ENCODE peak calls at places on chromosomes 3 and 15, in five cellular contexts. Z, D, V, L and G are unnamed samples.
A peak's percentile ranks its signal among the peaks of the same experiment; 100 is the strongest.

GRCh38 chr15:59168536-59168935 is 38.1 kb upstream of the LDHAL6B start:
- DNase-seq in Z (no peak), D (no peak), V (peak; percentile 39), L (no peak), G (peak; percentile 42)

GRCh38 chr3:132399054-132399929 is 18.0 kb upstream of the DNAJC13 start:
- DNase-seq in Z (no peak), D (no peak), V (peak; percentile 23), L (no peak), G (no peak)

GRCh38 chr15:45441686-45442085 is 63.3 kb upstream of the GATM start:
- DNase-seq in Z (no peak), D (peak; percentile 66), V (peak; percentile 21), L (no peak), G (peak; percentile 84)

GRCh38 chr15:57741089-57741488 is 34.6 kb downstream of the POLR2M start:
- DNase-seq in Z (no peak), D (no peak), V (no peak), L (no peak), G (no peak)

GRCh38 chr3:135779024-135779423 is 186.5 kb upstream of the PPP2R3A start:
- DNase-seq in Z (no peak), D (no peak), V (no peak), L (no peak), G (no peak)

GRCh38 chr15:77974098-77974414 is 103.5 kb downstream of the TBC1D2B start:
- DNase-seq in Z (peak; percentile 65), D (peak; percentile 77), V (no peak), L (no peak), G (peak; percentile 73)

GRCh38 chr3:45479627-45480026 is 91.3 kb downstream of the LARS2 start:
- DNase-seq in Z (no peak), D (no peak), V (peak; percentile 14), L (no peak), G (no peak)

GRCh38 chr15:72892986-72893385 is 109.4 kb upstream of the ADPGK start:
- DNase-seq in Z (no peak), D (no peak), V (no peak), L (no peak), G (no peak)

GRCh38 chr15:62894322-62895085 is 148.0 kb upstream of the TPM1 start:
- DNase-seq in Z (no peak), D (no peak), V (no peak), L (no peak), G (no peak)

GRCh38 chr3:24867783-24868182 is 373.1 kb upstream of the THRB start:
- DNase-seq in Z (no peak), D (no peak), V (no peak), L (no peak), G (no peak)

GRCh38 chr15:73897441-73898261 is 24.3 kb downstream of the TBC1D21 start:
- DNase-seq in Z (no peak), D (peak; percentile 65), V (peak; percentile 25), L (no peak), G (peak; percentile 58)

GRCh38 chr3:125143982-125144652 is 68.4 kb downstream of the SLC12A8 start:
- DNase-seq in Z (peak; percentile 69), D (no peak), V (no peak), L (no peak), G (no peak)

GRCh38 chr3:143896486-143896885 is 48.2 kb upstream of the SLC9A9 start:
- DNase-seq in Z (no peak), D (no peak), V (no peak), L (no peak), G (no peak)

GRCh38 chr3:126952983-126953660 is 29.8 kb upstream of the PLXNA1 start:
- DNase-seq in Z (no peak), D (no peak), V (no peak), L (no peak), G (no peak)

GRCh38 chr3:169472259-169472900 is 191.1 kb downstream of the MECOM start:
- DNase-seq in Z (no peak), D (no peak), V (no peak), L (no peak), G (no peak)

GRCh38 chr3:12695112-12695511 is 31.2 kb upstream of the RAF1 start:
- DNase-seq in Z (no peak), D (no peak), V (no peak), L (no peak), G (no peak)

GRCh38 chr3:140499114-140499757 is 178.6 kb upstream of the TRIM42 start:
- DNase-seq in Z (no peak), D (no peak), V (peak; percentile 12), L (no peak), G (no peak)

GRCh38 chr3:143571548-143571947 is 276.7 kb downstream of the SLC9A9 start:
- DNase-seq in Z (no peak), D (no peak), V (no peak), L (no peak), G (no peak)

GRCh38 chr15:85890620-85890980 is 95.9 kb upstream of the KLHL25 start:
- DNase-seq in Z (no peak), D (no peak), V (no peak), L (no peak), G (no peak)
- TF ChIP-seq EP300 in Z (no peak), D (no peak), V (no peak), L (no peak), G (no peak)

GRCh38 chr3:149581248-149581647 is 76.6 kb downstream of the WWTR1 start:
- DNase-seq in Z (no peak), D (no peak), V (no peak), L (no peak), G (no peak)

GRCh38 chr3:149581681-149582349 is 76.0 kb downstream of the WWTR1 start:
- DNase-seq in Z (no peak), D (no peak), V (no peak), L (no peak), G (no peak)

GRCh38 chr3:149577801-149578200 is 80.0 kb downstream of the WWTR1 start:
- DNase-seq in Z (no peak), D (no peak), V (no peak), L (no peak), G (no peak)

GRCh38 chr3:149579838-149580542 is 77.8 kb downstream of the WWTR1 start:
- DNase-seq in Z (no peak), D (no peak), V (no peak), L (no peak), G (no peak)

GRCh38 chr3:149579161-149579560 is 78.7 kb downstream of the WWTR1 start:
- DNase-seq in Z (no peak), D (no peak), V (no peak), L (no peak), G (no peak)
- H3K27ac ChIP-seq in Z (no peak overlapping the region), D (peak overlapping the region; percentile 84), V (no peak overlapping the region), L (peak overlapping the region; percentile 63), G (no peak overlapping the region)

GRCh38 chr3:8328971-8329370 is 172.7 kb upstream of the LMCD1 start:
- DNase-seq in Z (no peak), D (no peak), V (no peak), L (no peak), G (no peak)

GRCh38 chr3:8325306-8325705 is 176.3 kb upstream of the LMCD1 start:
- DNase-seq in Z (no peak), D (no peak), V (no peak), L (no peak), G (no peak)

GRCh38 chr3:8327739-8328138 is 173.9 kb upstream of the LMCD1 start:
- DNase-seq in Z (no peak), D (no peak), V (no peak), L (no peak), G (no peak)

GRCh38 chr3:8320711-8321458 is 180.7 kb upstream of the LMCD1 start:
- DNase-seq in Z (no peak), D (no peak), V (no peak), L (no peak), G (no peak)

GRCh38 chr3:8324727-8325126 is 176.9 kb upstream of the LMCD1 start:
- DNase-seq in Z (no peak), D (peak; percentile 48), V (peak; percentile 27), L (no peak), G (no peak)
- TF ChIP-seq CTCF in Z (no peak), D (no peak), V (peak; percentile 83), L (peak; percentile 53), G (peak; percentile 23)

GRCh38 chr15:40968290-40969085 is 15.2 kb downstream of the CHAC1 start:
- DNase-seq in Z (no peak), D (no peak), V (no peak), L (no peak), G (no peak)
- TF ChIP-seq EP300 in Z (no peak), D (no peak), V (no peak), L (no peak), G (no peak)